ENCODE peak calls at places on chromosomes 12 and 14, in six cellular contexts. K is H1, Q is mesendoderm, Y is astrocyte, L is neural progenitor cell, H is fibroblast of lung. E is an unnamed sample.

GRCh38 chr14:24110060-24110459 is 4.5 kb upstream of the DCAF11 start:
- DNase-seq in K (no peak), Q (no peak), Y (no peak), L (no peak), H (no peak), E (no peak)

GRCh38 chr12:123384994-123385376 is 1.1 kb downstream of the KMT5A start:
- DNase-seq in K (no peak), Q (peak; percentile 53), Y (peak; percentile 53), L (no peak), H (peak; percentile 63), E (peak; percentile 68)

GRCh38 chr12:131915000-131915689 is 13.9 kb upstream of the PUS1 start:
- DNase-seq in K (no peak), Q (no peak), Y (no peak), L (no peak), H (no peak), E (no peak)

GRCh38 chr12:40287369-40287975 is 62.7 kb downstream of the LRRK2 start:
- DNase-seq in K (no peak), Q (no peak), Y (no peak), L (no peak), H (no peak), E (peak; percentile 4)

GRCh38 chr12:78120866-78121590 is 290.3 kb downstream of the NAV3 start:
- DNase-seq in K (no peak), Q (no peak), Y (no peak), L (no peak), H (peak; percentile 26), E (peak; percentile 64)

GRCh38 chr12:7832059-7832696 is 40.5 kb downstream of the SLC2A14 start:
- DNase-seq in K (no peak), Q (peak; percentile 82), Y (peak; percentile 43), L (peak; percentile 58), H (peak; percentile 54), E (peak; percentile 50)

GRCh38 chr12:56001446-56002100 is 4.5 kb downstream of the SUOX start:
- DNase-seq in K (no peak), Q (no peak), Y (no peak), L (no peak), H (no peak), E (no peak)

GRCh38 chr12:88763536-88764100 is 183.3 kb upstream of the KITLG start:
- DNase-seq in K (no peak), Q (peak; percentile 7), Y (no peak), L (no peak), H (no peak), E (peak; percentile 36)

GRCh38 chr14:106789318-106789717 is 1262.9 kb downstream of the TMEM121 start:
- DNase-seq in K (no peak), Q (no peak), Y (no peak), L (no peak), H (no peak), E (no peak)

GRCh38 chr12:88393017-88393767 is 187.1 kb downstream of the KITLG start:
- DNase-seq in K (no peak), Q (peak; percentile 83), Y (peak; percentile 10), L (peak; percentile 40), H (peak; percentile 25), E (peak; percentile 55)

GRCh38 chr12:6052940-6053329 is 71.5 kb downstream of the VWF start:
- DNase-seq in K (no peak), Q (no peak), Y (peak; percentile 67), L (no peak), H (peak; percentile 76), E (no peak)

GRCh38 chr14:78075033-78075432 is 95.1 kb upstream of the NRXN3 start:
- DNase-seq in K (no peak), Q (no peak), Y (no peak), L (no peak), H (no peak), E (no peak)

GRCh38 chr12:25521625-25522256 is 31.3 kb downstream of the LMNTD1 start:
- DNase-seq in K (no peak), Q (no peak), Y (no peak), L (no peak), H (no peak), E (no peak)

GRCh38 chr14:103279129-103280025 is 54.7 kb upstream of the EIF5 start:
- DNase-seq in K (peak; percentile 72), Q (peak; percentile 51), Y (no peak), L (peak; percentile 42), H (no peak), E (no peak)

GRCh38 chr12:101527682-101528081 is 52.5 kb downstream of the SPIC start:
- DNase-seq in K (no peak), Q (no peak), Y (no peak), L (no peak), H (no peak), E (no peak)

GRCh38 chr14:74932401-74932901 is 9.4 kb upstream of the RPS6KL1 start:
- DNase-seq in K (no peak), Q (no peak), Y (no peak), L (no peak), H (no peak), E (peak; percentile 34)

DNA sequence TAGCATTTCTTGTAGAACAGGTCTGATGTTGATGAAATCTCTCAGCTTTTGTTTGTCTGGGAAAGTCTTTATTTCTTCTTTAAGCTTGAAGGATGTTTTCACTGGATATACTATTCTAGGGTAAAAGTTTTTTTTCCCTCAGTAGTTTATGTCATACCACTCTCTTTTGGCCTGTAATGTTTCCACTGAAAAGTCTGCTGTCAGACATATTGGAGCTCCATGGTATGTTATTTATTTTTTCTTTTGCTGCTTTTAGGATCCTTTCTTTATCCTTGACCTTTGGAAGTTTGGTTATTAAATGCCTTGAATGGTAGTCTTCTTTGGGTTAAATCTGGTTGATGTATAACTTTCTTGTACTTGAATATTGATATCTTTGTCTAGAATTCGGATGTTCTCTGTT is 306.1 kb downstream of the FUT8 start:
- DNase-seq in K (no peak), Q (no peak), Y (no peak), L (no peak), H (no peak), E (no peak)
- H3K4me3 ChIP-seq in K (no peak overlapping the region), Q (no peak overlapping the region), Y (no peak overlapping the region), L (no peak overlapping the region), H (no peak overlapping the region), E (no peak overlapping the region)

DNA sequence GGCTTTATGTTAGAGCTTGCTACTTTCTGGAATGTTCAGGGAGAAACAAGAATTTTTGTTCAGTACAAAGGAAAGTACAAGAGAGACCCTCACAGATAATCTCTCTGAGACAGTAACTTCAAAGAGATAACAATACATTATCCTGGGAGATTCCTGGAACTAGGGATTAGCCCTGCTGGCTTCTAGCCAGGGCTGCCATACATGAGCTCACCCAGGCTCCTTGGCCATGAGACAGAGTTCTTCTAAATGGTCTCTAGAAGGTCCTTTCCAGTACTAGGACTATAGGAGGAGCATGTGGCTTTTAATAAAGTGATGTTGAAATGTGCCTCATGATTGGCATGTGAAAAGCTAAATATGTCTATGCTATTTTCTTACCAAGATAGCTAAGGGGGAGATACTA is 342.5 kb downstream of the EMP1 start:
- DNase-seq in K (no peak), Q (peak; percentile 9), Y (no peak), L (no peak), H (no peak), E (no peak)
- H3K27ac ChIP-seq in K (no peak overlapping the region), Q (no peak overlapping the region), Y (no peak overlapping the region), L (no peak overlapping the region), H (no peak overlapping the region), E (no peak overlapping the region)

DNA sequence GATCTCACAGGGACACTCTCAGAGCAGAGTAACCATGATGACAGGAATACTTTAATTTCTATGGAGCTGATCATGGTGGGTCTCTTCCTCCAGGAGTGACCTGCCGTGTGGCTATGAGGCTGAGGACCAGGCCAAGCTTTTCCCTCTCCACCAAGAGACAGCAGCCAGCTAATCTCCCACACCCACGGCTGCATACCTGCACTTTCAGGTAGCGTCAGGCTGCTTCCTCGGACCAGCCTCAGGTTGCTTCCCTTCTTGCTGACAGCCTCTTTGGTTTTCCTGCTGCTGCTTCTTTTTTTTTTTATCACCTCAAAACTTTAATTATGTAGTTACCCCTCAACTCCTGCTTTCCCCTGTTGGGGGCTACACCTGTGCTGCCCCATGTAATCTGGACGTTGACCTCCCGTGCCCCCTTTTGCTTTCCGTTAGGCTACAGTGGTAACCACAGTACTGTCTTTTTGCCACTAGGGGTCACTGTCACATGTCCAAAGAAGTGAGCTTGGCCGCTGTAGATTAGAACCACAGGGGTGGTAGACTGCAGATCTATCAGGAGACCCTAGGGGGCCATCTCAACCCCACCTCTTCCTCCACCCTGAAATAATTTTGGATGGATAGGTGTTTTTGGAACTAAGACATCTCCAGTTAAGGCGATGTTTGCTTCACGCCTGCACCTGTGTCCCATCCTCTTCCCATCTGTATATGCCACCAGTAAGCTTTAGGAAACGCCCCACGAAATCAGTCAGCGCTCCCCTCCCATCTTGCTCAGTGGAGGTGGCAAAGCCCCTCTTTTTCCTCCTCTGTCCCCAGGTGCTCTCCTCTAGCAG is 7.8 kb upstream of the PIP4K2C start:
- DNase-seq in K (peak; percentile 76), Q (peak; percentile 94), Y (peak; percentile 51), L (peak; percentile 92), H (peak; percentile 68), E (peak; percentile 84)
- H3K9ac ChIP-seq in K (no peak overlapping the region), Q (no peak overlapping the region), Y (no peak overlapping the region), L (no peak overlapping the region), H (no peak overlapping the region), E (no peak overlapping the region)

GRCh38 chr14:21534576-21534975 is 8.4 kb upstream of the SALL2 start:
- DNase-seq in K (no peak), Q (peak; percentile 96), Y (no peak), L (peak; percentile 63), H (no peak), E (no peak)
- H3K4me3 ChIP-seq in K (peak overlapping the region; percentile 92), Q (no peak overlapping the region), Y (no peak overlapping the region), L (peak overlapping the region; percentile 100), H (no peak overlapping the region), E (no peak overlapping the region)

GRCh38 chr14:100656996-100657395 is 69.7 kb upstream of the DLK1 start:
- DNase-seq in K (no peak), Q (no peak), Y (no peak), L (no peak), H (no peak), E (no peak)
- H3K27ac ChIP-seq in K (no peak overlapping the region), Q (no peak overlapping the region), Y (no peak overlapping the region), L (no peak overlapping the region), H (no peak overlapping the region), E (no peak overlapping the region)

GRCh38 chr14:61561144-61561543 is 134.2 kb upstream of the HIF1A start:
- DNase-seq in K (no peak), Q (peak; percentile 37), Y (peak; percentile 61), L (peak; percentile 11), H (peak; percentile 70), E (peak; percentile 93)
- H3K9ac ChIP-seq in K (no peak overlapping the region), Q (no peak overlapping the region), Y (peak overlapping the region; percentile 80), L (no peak overlapping the region), H (peak overlapping the region; percentile 51), E (peak overlapping the region; percentile 94)

GRCh38 chr12:116200812-116201211 is 76.7 kb downstream of the MED13L start:
- DNase-seq in K (no peak), Q (no peak), Y (peak; percentile 40), L (no peak), H (peak; percentile 55), E (peak; percentile 54)
- H3K4me3 ChIP-seq in K (no peak overlapping the region), Q (no peak overlapping the region), Y (no peak overlapping the region), L (no peak overlapping the region), H (no peak overlapping the region), E (no peak overlapping the region)